ENCODE peak calls at places on chromosome 13, in nine cellular contexts. W is lower leg skin; R is ELR; C is neural crest cell; N is activated CD4-positive, CD25-positive, alpha-beta regulatory T cell treated with anti-CD3 and anti-CD28 coated beads, Interleukin-2, amount 50 U/mL, for 16 hours; L is upper lobe of right lung; H is activated naive CD8-positive, alpha-beta T cell treated with anti-CD3 and anti-CD28 coated beads, Interleukin-2, amount 50 U/mL, for 24 hours; A is vagina; M is GDM1. Z is an unnamed sample.

GRCh38 chr13:81795710-81796109 is 1454.8 kb upstream of the SPRY2 start:
- DNase-seq in R (no peak), A (no peak), H (no peak), W (no peak), N (no peak), L (no peak), C (no peak), M (no peak), Z (no peak)

GRCh38 chr13:79779061-79779460 is 298.1 kb downstream of the NDFIP2 start:
- DNase-seq in M (no peak), H (no peak), W (no peak), R (no peak), N (no peak), L (no peak), A (no peak), C (no peak), Z (no peak)

GRCh38 chr13:49802410-49802809 is 9.9 kb upstream of the KPNA3 start:
- DNase-seq in W (no peak), H (no peak), A (no peak), L (no peak), C (no peak), R (no peak), M (no peak), N (no peak), Z (no peak)

GRCh38 chr13:76992548-76993001 is 694 bp downstream of the CLN5 start:
- DNase-seq in C (no peak), W (peak; percentile 90), N (no peak), H (peak; percentile 6), L (peak; percentile 69), A (no peak), M (no peak), R (peak; percentile 40), Z (no peak)

GRCh38 chr13:57630661-57631606 is 610 bp upstream of the PCDH17 start:
- DNase-seq in R (peak; percentile 0), C (peak; percentile 25), A (no peak), H (peak; percentile 1), N (no peak), M (no peak), W (no peak), L (peak; percentile 41), Z (no peak)

GRCh38 chr13:111383591-111384440 is 63.4 kb downstream of the TEX29 start:
- DNase-seq in A (no peak), W (peak; percentile 67), N (no peak), C (no peak), H (no peak), R (no peak), M (no peak), L (no peak), Z (no peak)

GRCh38 chr13:33128134-33128533 is 111.9 kb downstream of the KL start:
- DNase-seq in N (no peak), A (no peak), M (no peak), W (no peak), C (no peak), H (no peak), R (peak; percentile 52), L (no peak), Z (no peak)

GRCh38 chr13:40146063-40146462 is 490.6 kb downstream of the COG6 start:
- DNase-seq in W (no peak), L (no peak), A (no peak), N (no peak), H (no peak), R (no peak), M (no peak), C (no peak), Z (no peak)

GRCh38 chr13:75993246-75993645 is 357.1 kb downstream of the LMO7 start:
- DNase-seq in C (no peak), R (no peak), M (no peak), L (no peak), H (no peak), A (no peak), N (no peak), W (no peak), Z (no peak)

GRCh38 chr13:76387561-76387960 is 498.6 kb downstream of the KCTD12 start:
- DNase-seq in L (no peak), H (no peak), A (no peak), M (no peak), R (no peak), C (no peak), N (no peak), W (no peak), Z (no peak)

GRCh38 chr13:38979891-38980627 is 10.6 kb downstream of the STOML3 start:
- DNase-seq in M (no peak), C (peak; percentile 3), W (no peak), H (no peak), A (no peak), R (no peak), N (no peak), L (no peak), Z (no peak)

GRCh38 chr13:20828540-20829364 is 55.0 kb upstream of the EEF1AKMT1 start:
- DNase-seq in H (peak; percentile 16), R (peak; percentile 83), C (peak; percentile 14), M (peak; percentile 41), A (no peak), W (no peak), L (no peak), N (peak; percentile 17), Z (peak; percentile 48)

GRCh38 chr13:31885994-31886393 is 145.6 kb upstream of the FRY start:
- DNase-seq in A (no peak), C (no peak), W (no peak), L (no peak), R (no peak), M (no peak), N (no peak), H (no peak), Z (no peak)

GRCh38 chr13:21111546-21111945 is 50.2 kb upstream of the LATS2 start:
- DNase-seq in N (no peak), C (no peak), R (no peak), L (no peak), W (peak; percentile 43), M (no peak), H (no peak), A (no peak), Z (no peak)

GRCh38 chr13:66530158-66530557 is 700.0 kb downstream of the PCDH9 start:
- DNase-seq in L (no peak), C (no peak), A (no peak), H (no peak), M (no peak), R (no peak), W (no peak), N (no peak), Z (no peak)

GRCh38 chr13:72180253-72180952 is 313.4 kb upstream of the DACH1 start:
- DNase-seq in M (no peak), A (no peak), R (peak; percentile 46), H (no peak), W (no peak), N (no peak), L (no peak), C (no peak), Z (no peak)

GRCh38 chr13:29936961-29937360 is 86.5 kb upstream of the UBL3 start:
- DNase-seq in W (no peak), N (no peak), C (no peak), R (no peak), M (no peak), H (no peak), A (no peak), L (no peak), Z (no peak)

GRCh38 chr13:105441406-105441805 is 1094.1 kb downstream of the EFNB2 start:
- DNase-seq in R (no peak), W (no peak), N (no peak), M (no peak), L (no peak), H (no peak), A (no peak), C (no peak), Z (no peak)

GRCh38 chr13:93218583-93218982 is 8.0 kb upstream of the GPC6 start:
- DNase-seq in L (no peak), W (no peak), H (no peak), C (no peak), R (no peak), A (no peak), M (no peak), N (no peak), Z (no peak)